ENCODE peak calls at places on chromosomes 6 and 20, in seven cellular contexts. I is heart right ventricle, W is A673, M is upper lobe of left lung, N is A549, P is cardiac muscle cell, K is Panc1. R is an unnamed sample. For H3K4me1, the result is how much of the 10 kb centered on the place peaks cover.

GRCh38 chr20:62359491-62360121 is 7.5 kb downstream of the LAMA5 start:
- DNase-seq in I (peak), W (no peak), M (peak), N (no peak), P (peak), K (peak), R (no peak)

GRCh38 chr6:158475344-158476302 is 84.3 kb upstream of the TMEM181 start:
- DNase-seq in I (no peak), W (peak), M (no peak), N (peak), P (peak), K (peak), R (no peak)

GRCh38 chr6:157496534-157497095 is 115.6 kb downstream of the ZDHHC14 start:
- DNase-seq in I (no peak), W (no peak), M (no peak), N (no peak), P (no peak), K (no peak), R (no peak)

GRCh38 chr6:72649032-72649984 is 27.4 kb downstream of the KCNQ5 start:
- DNase-seq in I (no peak), W (no peak), M (no peak), N (no peak), P (peak), K (peak), R (peak)

GRCh38 chr6:27667016-27667415 is 194.1 kb upstream of the ZNF184 start:
- DNase-seq in I (no peak), W (peak), M (no peak), N (no peak), P (no peak), K (no peak), R (no peak)

GRCh38 chr20:17636523-17637412 is 45.3 kb downstream of the RRBP1 start:
- DNase-seq in I (no peak), W (no peak), M (no peak), N (no peak), P (no peak), K (no peak), R (no peak)

GRCh38 chr20:926646-927045 is 10.5 kb upstream of the ANGPT4 start:
- DNase-seq in I (no peak), W (no peak), M (no peak), N (no peak), P (no peak), K (no peak), R (no peak)

GRCh38 chr6:150987371-150987828 is 121.9 kb downstream of the MTHFD1L start:
- DNase-seq in I (no peak), W (no peak), M (no peak), N (no peak), P (no peak), K (peak), R (peak)

GRCh38 chr6:3442444-3443220 is 14.2 kb downstream of the SLC22A23 start:
- DNase-seq in I (no peak), W (no peak), M (no peak), N (no peak), P (peak), K (no peak), R (peak)

GRCh38 chr6:168711049-168711640 is 270.2 kb downstream of the SMOC2 start:
- DNase-seq in I (no peak), W (no peak), M (no peak), N (no peak), P (peak), K (no peak), R (no peak)

GRCh38 chr6:44667226-44667625 is 279.7 kb downstream of the CDC5L start:
- DNase-seq in I (no peak), W (peak), M (no peak), N (no peak), P (peak), K (no peak), R (peak)

GRCh38 chr6:17836298-17836697 is 129.6 kb upstream of the NUP153 start:
- DNase-seq in I (no peak), W (no peak), M (no peak), N (no peak), P (no peak), K (no peak), R (peak)

GRCh38 chr20:22353586-22353985 is 230.8 kb downstream of the FOXA2 start:
- DNase-seq in I (no peak), W (no peak), M (no peak), N (no peak), P (no peak), K (no peak), R (peak)

GRCh38 chr6:49563006-49563886 is 12.8 kb downstream of the C6orf141 start:
- DNase-seq in I (no peak), W (no peak), M (no peak), N (no peak), P (no peak), K (no peak), R (no peak)

GRCh38 chr20:43448748-43449535 is 8.8 kb upstream of the SRSF6 start:
- DNase-seq in I (no peak), W (peak), M (peak), N (peak), P (peak), K (peak), R (peak)

GRCh38 chr6:163823577-163823976 is 409.1 kb downstream of the QKI start:
- DNase-seq in I (no peak), W (no peak), M (no peak), N (no peak), P (no peak), K (no peak), R (no peak)

GRCh38 chr20:35004749-35005462 is 49.2 kb downstream of the MYH7B start:
- DNase-seq in I (no peak), W (no peak), M (no peak), N (no peak), P (no peak), K (no peak), R (no peak)

GRCh38 chr6:43547202-43547601 is 28.6 kb downstream of the XPO5 start:
- DNase-seq in I (no peak), W (no peak), M (no peak), N (no peak), P (no peak), K (no peak), R (no peak)

GRCh38 chr6:1170793-1171192 is 141.1 kb upstream of the FOXQ1 start:
- DNase-seq in I (no peak), W (no peak), M (no peak), N (no peak), P (peak), K (no peak), R (no peak)

GRCh38 chr6:150799276-150799805 is 66.2 kb upstream of the MTHFD1L start:
- DNase-seq in I (no peak), W (peak), M (no peak), N (no peak), P (no peak), K (no peak), R (no peak)

DNA sequence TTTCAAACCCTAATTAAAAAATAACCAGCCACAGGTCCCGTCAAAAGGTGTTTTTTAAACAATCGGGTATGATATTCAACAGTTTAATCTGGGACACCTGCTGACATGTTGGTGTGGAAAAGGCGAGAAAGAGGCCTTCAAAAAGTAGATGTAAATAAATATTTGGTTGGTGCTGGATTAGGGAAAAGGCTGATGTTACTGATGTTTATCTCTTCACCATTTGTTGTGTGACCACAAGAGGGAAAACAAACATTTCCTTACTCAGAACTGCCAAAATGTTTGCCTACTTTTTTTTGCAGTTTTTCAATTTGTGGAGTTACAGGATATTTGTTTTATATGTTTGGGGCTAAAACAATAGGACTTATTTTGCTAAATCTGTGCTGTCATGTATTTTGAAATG is 745 bp downstream of the SASH1 start:
- DNase-seq in I (no peak), W (no peak), M (no peak), N (no peak), P (peak), K (no peak), R (no peak)
- TF ChIP-seq CTCF in I (no peak), W (no peak), M (no peak), N (no peak), P (no peak), K (no peak), R (peak)

GRCh38 chr6:165645919-165646318 is 17.1 kb downstream of the PDE10A start:
- DNase-seq in I (peak), W (no peak), M (no peak), N (no peak), P (no peak), K (no peak), R (no peak)
- H3K4me1 ChIP-seq in I (under half), W (under half), M (under half), N (under half), P (under half), K (half or more), R (under half)

DNA sequence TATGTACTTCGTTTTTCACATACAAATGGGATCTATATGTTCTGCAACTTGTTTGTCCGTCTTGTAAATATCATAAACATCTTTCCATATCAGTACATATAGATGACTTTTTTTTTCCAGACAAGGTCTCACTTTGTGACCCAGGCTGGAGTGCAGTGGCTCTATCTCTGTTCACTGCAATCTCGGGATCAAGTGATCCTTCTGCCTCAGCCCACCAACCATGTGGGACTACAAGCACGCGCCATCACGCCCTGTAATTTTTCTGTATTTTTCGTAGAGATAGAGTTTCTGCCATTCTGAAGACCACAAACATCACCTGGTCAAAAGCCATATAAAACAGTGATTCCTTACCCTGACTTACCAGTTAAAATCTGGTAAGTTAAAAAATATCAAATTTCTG is 37.7 kb upstream of the SYNCRIP start:
- DNase-seq in I (no peak), W (no peak), M (no peak), N (no peak), P (no peak), K (no peak), R (no peak)
- H3K27ac ChIP-seq in I (no peak), W (peak), M (no peak), N (peak), P (no peak), K (peak), R (no peak)

GRCh38 chr6:76351275-76351674 is 278.8 kb upstream of the IMPG1 start:
- DNase-seq in I (no peak), W (peak), M (no peak), N (no peak), P (peak), K (no peak), R (peak)
- TF ChIP-seq CTCF in I (no peak), W (no peak), M (no peak), N (no peak), P (no peak), K (peak), R (peak)

DNA sequence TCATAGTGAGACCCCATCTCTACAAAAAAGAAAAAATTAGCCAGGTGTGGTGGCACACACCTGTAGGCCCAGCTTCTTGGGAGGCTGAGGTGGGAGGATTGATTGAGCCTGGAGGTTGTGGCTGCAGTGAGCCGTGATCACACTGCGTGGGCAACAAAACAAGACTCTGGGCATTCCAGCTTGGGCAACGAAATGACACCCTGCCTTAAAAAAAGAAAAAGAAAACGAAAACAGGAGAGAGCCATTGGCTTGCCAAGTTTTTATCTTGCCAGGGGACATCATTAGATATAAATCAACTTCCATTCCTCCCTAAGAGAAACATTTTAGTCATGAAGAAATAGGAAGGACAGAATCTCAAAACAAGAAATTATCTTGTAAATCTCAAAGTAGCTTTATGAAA is 109.5 kb downstream of the MAP3K7 start:
- DNase-seq in I (no peak), W (no peak), M (no peak), N (no peak), P (no peak), K (no peak), R (no peak)
- H3K4me1 ChIP-seq in I (under half), W (under half), M (under half), N (under half), P (under half), K (under half), R (under half)

GRCh38 chr20:50649587-50649986 is 41.8 kb downstream of the RIPOR3 start:
- DNase-seq in I (no peak), W (no peak), M (no peak), N (no peak), P (no peak), K (no peak), R (no peak)
- H3K27ac ChIP-seq in I (no peak), W (no peak), M (no peak), N (peak), P (no peak), K (peak), R (no peak)

GRCh38 chr20:6169251-6169650 is 46.4 kb upstream of the FERMT1 start:
- DNase-seq in I (no peak), W (no peak), M (no peak), N (no peak), P (peak), K (no peak), R (peak)
- TF ChIP-seq CTCF in I (no peak), W (peak), M (no peak), N (peak), P (peak), K (peak), R (peak)

GRCh38 chr20:11013801-11014200 is 340.0 kb upstream of the JAG1 start:
- DNase-seq in I (no peak), W (no peak), M (no peak), N (no peak), P (no peak), K (no peak), R (no peak)
- H3K4me1 ChIP-seq in I (under half), W (under half), M (under half), N (under half), P (under half), K (under half), R (under half)

GRCh38 chr20:16438100-16438499 is 135.1 kb downstream of the KIF16B start:
- DNase-seq in I (no peak), W (no peak), M (no peak), N (no peak), P (no peak), K (no peak), R (no peak)
- H3K27ac ChIP-seq in I (no peak), W (no peak), M (no peak), N (no peak), P (no peak), K (no peak), R (peak)

R was measured in foreskin keratinocyte.